ENCODE peak calls at places on chromosomes 16 and 17, in eight cellular contexts. A, G, N, M, S, R, Q and J are unnamed samples.

GRCh38 chr17:27519550-27519949 is 63.3 kb downstream of the KSR1 start:
- DNase-seq in A (no peak), G (no peak), N (no peak), M (no peak), S (no peak), R (no peak), Q (no peak), J (no peak)

GRCh38 chr17:57918017-57918895 is 37.0 kb downstream of the CUEDC1 start:
- DNase-seq in A (peak; percentile 81), G (no peak), N (peak; percentile 95), M (no peak), S (no peak), R (peak; percentile 41), Q (no peak), J (no peak)

GRCh38 chr17:76153640-76154039 is 12.6 kb upstream of the FOXJ1 start:
- DNase-seq in A (peak; percentile 58), G (no peak), N (no peak), M (no peak), S (no peak), R (no peak), Q (no peak), J (no peak)

GRCh38 chr17:70609566-70609965 is 440.2 kb downstream of the KCNJ2 start:
- DNase-seq in A (no peak), G (no peak), N (no peak), M (no peak), S (no peak), R (no peak), Q (no peak), J (no peak)

GRCh38 chr17:1376061-1376460 is 24.0 kb downstream of the YWHAE start:
- DNase-seq in A (no peak), G (no peak), N (no peak), M (no peak), S (no peak), R (no peak), Q (no peak), J (no peak)

GRCh38 chr16:89051521-89052166 is 42.0 kb upstream of the ACSF3 start:
- DNase-seq in A (no peak), G (peak; percentile 39), N (no peak), M (peak; percentile 20), S (no peak), R (no peak), Q (no peak), J (no peak)

GRCh38 chr16:51487880-51488279 is 336.8 kb upstream of the SALL1 start:
- DNase-seq in A (no peak), G (no peak), N (no peak), M (no peak), S (no peak), R (no peak), Q (no peak), J (no peak)

GRCh38 chr16:4663756-4664465 is 29.5 kb upstream of the NUDT16L1 start:
- DNase-seq in A (no peak), G (peak; percentile 80), N (no peak), M (peak; percentile 26), S (no peak), R (no peak), Q (no peak), J (no peak)

GRCh38 chr16:23134274-23134673 is 15.0 kb downstream of the USP31 start:
- DNase-seq in A (no peak), G (no peak), N (no peak), M (no peak), S (no peak), R (no peak), Q (no peak), J (peak; percentile 12)

GRCh38 chr16:65318138-65318537 is 196.3 kb upstream of the CDH11 start:
- DNase-seq in A (peak; percentile 92), G (no peak), N (no peak), M (no peak), S (no peak), R (no peak), Q (no peak), J (no peak)

GRCh38 chr17:34958438-34958837 is 2.8 kb downstream of the CCT6B start:
- DNase-seq in A (no peak), G (no peak), N (no peak), M (no peak), S (no peak), R (no peak), Q (no peak), J (no peak)

GRCh38 chr17:27295945-27296344 is 2.0 kb downstream of the WSB1 start:
- DNase-seq in A (no peak), G (no peak), N (peak; percentile 9), M (no peak), S (peak; percentile 36), R (no peak), Q (no peak), J (no peak)

GRCh38 chr17:17167356-17167755 is 38.8 kb downstream of the PLD6 start:
- DNase-seq in A (no peak), G (no peak), N (no peak), M (no peak), S (no peak), R (no peak), Q (no peak), J (no peak)

GRCh38 chr17:19508327-19508867 is 25.3 kb upstream of the SLC47A1 start:
- DNase-seq in A (peak; percentile 56), G (no peak), N (no peak), M (peak; percentile 48), S (peak; percentile 51), R (no peak), Q (peak; percentile 35), J (peak; percentile 56)

GRCh38 chr17:79053251-79053925 is 21.2 kb upstream of the ENGASE start:
- DNase-seq in A (no peak), G (no peak), N (peak; percentile 22), M (no peak), S (no peak), R (no peak), Q (no peak), J (no peak)

GRCh38 chr17:42566215-42566872 is 556 bp upstream of the MLX start:
- DNase-seq in A (no peak), G (no peak), N (no peak), M (no peak), S (no peak), R (no peak), Q (no peak), J (no peak)

GRCh38 chr16:81447383-81448101 is 2.9 kb downstream of the CMIP start:
- DNase-seq in A (no peak), G (peak; percentile 66), N (peak; percentile 44), M (no peak), S (peak; percentile 26), R (peak; percentile 60), Q (no peak), J (no peak)

GRCh38 chr17:6162216-6162615 is 92.0 kb downstream of the WSCD1 start:
- DNase-seq in A (no peak), G (no peak), N (no peak), M (no peak), S (no peak), R (no peak), Q (no peak), J (no peak)

GRCh38 chr17:36937961-36938565 is 788 bp downstream of the LHX1 start:
- DNase-seq in A (peak; percentile 70), G (no peak), N (no peak), M (no peak), S (peak; percentile 59), R (no peak), Q (no peak), J (no peak)

GRCh38 chr16:4003166-4003565 is 113.1 kb downstream of the ADCY9 start:
- DNase-seq in A (no peak), G (peak; percentile 24), N (no peak), M (no peak), S (no peak), R (no peak), Q (no peak), J (no peak)

GRCh38 chr17:80458016-80458415 is 18.4 kb downstream of the NPTX1 start:
- DNase-seq in A (no peak), G (no peak), N (no peak), M (no peak), S (no peak), R (no peak), Q (no peak), J (no peak)
- H3K36me3 ChIP-seq in A (no peaks in the 10 kb centered on the region), G (no peaks in the 10 kb centered on the region), N (no peaks in the 10 kb centered on the region), M (no peaks in the 10 kb centered on the region), S (peaks cover 2% of the 10 kb centered on the region), R (no peaks in the 10 kb centered on the region), Q (no peaks in the 10 kb centered on the region), J (no peaks in the 10 kb centered on the region)

DNA sequence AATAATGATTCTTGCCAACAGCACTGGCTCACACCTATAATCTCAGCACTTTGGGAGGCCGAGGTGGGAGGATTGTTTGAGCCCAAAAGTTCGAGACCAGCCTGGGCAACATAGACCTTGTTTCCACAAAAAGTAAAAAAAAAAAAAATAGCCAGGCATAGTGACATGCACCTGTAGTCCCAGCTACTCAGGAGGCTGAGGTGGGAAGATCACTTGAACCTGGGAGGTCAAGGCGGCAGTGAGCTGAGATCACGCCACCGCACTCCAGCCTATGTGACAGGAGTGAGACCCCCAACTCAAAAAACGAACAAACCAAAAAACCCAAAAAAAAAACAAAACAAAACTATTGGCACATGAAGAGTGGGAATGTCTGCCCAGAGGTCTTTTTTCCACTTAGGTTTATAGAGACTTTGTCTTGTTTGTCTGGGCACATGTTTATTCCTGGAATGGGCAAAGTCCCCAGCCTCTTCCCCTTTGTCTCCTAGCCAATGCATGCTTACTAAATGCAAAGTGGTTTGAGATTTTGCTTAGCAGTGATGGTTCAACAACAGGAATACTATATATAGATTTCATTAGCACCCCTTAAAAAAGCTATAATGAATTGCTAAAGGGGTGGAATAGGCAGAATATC is 25.9 kb downstream of the NMT1 start:
- DNase-seq in A (no peak), G (no peak), N (no peak), M (no peak), S (no peak), R (no peak), Q (no peak), J (no peak)
- H3K36me3 ChIP-seq in A (peaks cover 16% of the 10 kb centered on the region), G (peaks cover 99% of the 10 kb centered on the region), N (peaks cover 78% of the 10 kb centered on the region), M (peaks cover 30% of the 10 kb centered on the region), S (peaks cover 82% of the 10 kb centered on the region), R (peaks cover 44% of the 10 kb centered on the region), Q (peaks cover 51% of the 10 kb centered on the region), J (no peaks in the 10 kb centered on the region)

DNA sequence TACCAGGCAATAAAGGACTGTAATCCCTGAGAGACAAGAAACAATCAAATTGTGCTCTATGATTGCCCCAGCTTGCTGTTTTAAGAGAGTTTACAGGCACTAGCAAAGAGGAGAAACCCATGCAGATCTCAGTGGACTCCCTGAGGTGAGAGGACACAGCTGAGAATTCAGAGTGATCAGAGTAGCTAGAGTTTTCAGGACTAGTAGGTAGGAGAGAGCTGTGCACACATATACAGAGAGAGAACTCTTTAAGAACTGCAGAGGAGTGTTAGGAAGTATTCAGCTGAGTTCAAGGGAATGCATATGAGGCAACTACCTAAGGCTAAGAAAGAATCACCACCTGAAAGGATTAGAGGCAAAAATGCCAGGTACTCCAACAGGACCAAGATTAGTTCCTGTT is 904.8 kb downstream of the CDH8 start:
- DNase-seq in A (peak; percentile 5), G (no peak), N (no peak), M (no peak), S (no peak), R (no peak), Q (no peak), J (no peak)
- H3K36me3 ChIP-seq in A (no peaks in the 10 kb centered on the region), G (no peaks in the 10 kb centered on the region), N (no peaks in the 10 kb centered on the region), M (no peaks in the 10 kb centered on the region), S (no peaks in the 10 kb centered on the region), R (no peaks in the 10 kb centered on the region), Q (no peaks in the 10 kb centered on the region), J (no peaks in the 10 kb centered on the region)

DNA sequence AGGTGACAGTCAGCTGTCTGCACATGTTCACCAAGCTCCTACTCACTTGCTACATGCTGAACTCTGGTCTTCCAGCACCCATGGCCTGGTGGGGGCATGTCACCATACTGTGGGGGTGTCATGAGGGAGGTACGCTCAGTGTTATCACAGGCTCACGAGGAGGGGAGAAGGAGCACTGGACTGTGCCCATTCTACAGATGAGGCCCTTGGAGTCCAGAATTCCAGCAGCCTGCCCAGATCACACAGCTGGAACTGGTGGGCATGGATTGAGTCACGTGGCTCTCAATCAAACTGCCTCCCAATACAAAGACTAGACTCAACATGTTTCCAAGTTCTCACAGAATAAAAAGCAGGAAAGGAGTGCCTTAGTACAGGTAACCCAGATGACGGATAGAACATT is 10.7 kb downstream of the AXIN2 start:
- DNase-seq in A (no peak), G (no peak), N (no peak), M (no peak), S (no peak), R (no peak), Q (no peak), J (no peak)
- H3K36me3 ChIP-seq in A (peaks cover 5% of the 10 kb centered on the region), G (peaks cover 44% of the 10 kb centered on the region), N (no peaks in the 10 kb centered on the region), M (no peaks in the 10 kb centered on the region), S (peaks cover 7% of the 10 kb centered on the region), R (no peaks in the 10 kb centered on the region), Q (peaks cover 8% of the 10 kb centered on the region), J (no peaks in the 10 kb centered on the region)